ENCODE peak calls at places on chromosomes 5 and 9, in six cellular contexts. One of them, this sample, is unnamed.

GRCh38 chr5:76782444-76782843 is 36.4 kb upstream of the F2RL1 start:
- DNase-seq in GM04503: no peak
- DNase-seq in adrenal gland: no peak
- DNase-seq in kidney: no peak
- DNase-seq in NCI-H1105: no peak
- DNase-seq in SK-N-DZ: no peak
- DNase-seq in this sample: no peak

GRCh38 chr5:127671218-127671617 is 22.3 kb downstream of the CTXN3 start:
- DNase-seq in SK-N-DZ: no peak
- DNase-seq in NCI-H1105: no peak
- DNase-seq in adrenal gland: no peak
- DNase-seq in GM04503: no peak
- DNase-seq in kidney: no peak
- DNase-seq in this sample: no peak

GRCh38 chr5:95600557-95600956 is 19.3 kb upstream of the GPR150 start:
- DNase-seq in kidney: no peak
- DNase-seq in GM04503: peak; percentile 32
- DNase-seq in SK-N-DZ: no peak
- DNase-seq in adrenal gland: no peak
- DNase-seq in NCI-H1105: no peak
- DNase-seq in this sample: no peak

GRCh38 chr5:14011089-14012004 is 66.9 kb upstream of the DNAH5 start:
- DNase-seq in NCI-H1105: peak; percentile 95
- DNase-seq in kidney: peak; percentile 98
- DNase-seq in SK-N-DZ: peak; percentile 91
- DNase-seq in adrenal gland: peak; percentile 91
- DNase-seq in GM04503: peak; percentile 51
- DNase-seq in this sample: peak; percentile 89

GRCh38 chr9:135179976-135180375 is 92.5 kb downstream of the OLFM1 start:
- DNase-seq in GM04503: no peak
- DNase-seq in adrenal gland: no peak
- DNase-seq in kidney: no peak
- DNase-seq in SK-N-DZ: no peak
- DNase-seq in NCI-H1105: no peak
- DNase-seq in this sample: no peak

GRCh38 chr9:91214867-91215266 is 146.9 kb downstream of the AUH start:
- DNase-seq in adrenal gland: no peak
- DNase-seq in NCI-H1105: no peak
- DNase-seq in kidney: no peak
- DNase-seq in GM04503: no peak
- DNase-seq in SK-N-DZ: no peak
- DNase-seq in this sample: no peak

GRCh38 chr5:136018814-136019777 is 9.7 kb upstream of the TGFBI start:
- DNase-seq in NCI-H1105: no peak
- DNase-seq in kidney: no peak
- DNase-seq in adrenal gland: no peak
- DNase-seq in GM04503: peak; percentile 96
- DNase-seq in SK-N-DZ: peak; percentile 29
- DNase-seq in this sample: peak; percentile 43

GRCh38 chr5:158410976-158411375 is 552.0 kb upstream of the CLINT1 start:
- DNase-seq in GM04503: peak; percentile 42
- DNase-seq in adrenal gland: no peak
- DNase-seq in SK-N-DZ: no peak
- DNase-seq in kidney: no peak
- DNase-seq in NCI-H1105: no peak
- DNase-seq in this sample: no peak

GRCh38 chr9:131289301-131290038 is at the start of gene PLPP7:
- DNase-seq in kidney: peak; percentile 86
- DNase-seq in NCI-H1105: no peak
- DNase-seq in adrenal gland: peak; percentile 86
- DNase-seq in SK-N-DZ: peak; percentile 81
- DNase-seq in GM04503: peak; percentile 41
- DNase-seq in this sample: no peak

GRCh38 chr9:135069556-135070197 is 17.8 kb upstream of the OLFM1 start:
- DNase-seq in kidney: peak; percentile 22
- DNase-seq in adrenal gland: no peak
- DNase-seq in SK-N-DZ: no peak
- DNase-seq in NCI-H1105: no peak
- DNase-seq in GM04503: no peak
- DNase-seq in this sample: no peak

GRCh38 chr9:127934986-127935385 is 2.7 kb downstream of the DPM2 start:
- DNase-seq in NCI-H1105: no peak
- DNase-seq in GM04503: no peak
- DNase-seq in kidney: no peak
- DNase-seq in SK-N-DZ: no peak
- DNase-seq in adrenal gland: no peak
- DNase-seq in this sample: no peak